ENCODE peak calls at places on chromosomes 6 and 20, in five cellular contexts. N, T, Z, B and V are unnamed samples.

GRCh38 chr20:61257596-61257995 is 5.5 kb downstream of the CDH4 start:
- DNase-seq in Z (no peak), N (no peak), B (no peak), T (no peak), V (no peak)

GRCh38 chr20:37567671-37568588 is 40.3 kb upstream of the BLCAP start:
- DNase-seq in B (no peak), Z (no peak), N (peak), T (no peak), V (peak)

GRCh38 chr6:2939315-2940009 is 31.9 kb downstream of the SERPINB6 start:
- DNase-seq in B (no peak), T (no peak), Z (no peak), N (no peak), V (no peak)

GRCh38 chr6:124795879-124796838 is 166.1 kb upstream of the RNF217 start:
- DNase-seq in B (no peak), Z (no peak), T (no peak), N (peak), V (peak)

GRCh38 chr20:11275740-11276139 is 601.9 kb upstream of the JAG1 start:
- DNase-seq in Z (no peak), B (no peak), N (no peak), T (no peak), V (no peak)

GRCh38 chr20:57258055-57258454 is 8.4 kb downstream of the BMP7 start:
- DNase-seq in Z (no peak), T (no peak), N (no peak), B (no peak), V (no peak)

GRCh38 chr20:34871320-34871926 is 1.2 kb downstream of the GGT7 start:
- DNase-seq in N (no peak), Z (no peak), T (no peak), B (no peak), V (no peak)

GRCh38 chr6:160000280-160000704 is 31.4 kb downstream of the IGF2R start:
- DNase-seq in Z (no peak), T (no peak), B (no peak), N (peak), V (no peak)

GRCh38 chr6:116556065-116556464 is 2.5 kb downstream of the CALHM4 start:
- DNase-seq in N (no peak), T (no peak), B (no peak), Z (no peak), V (no peak)

GRCh38 chr20:24970743-24971142 is 21.7 kb downstream of the CST7 start:
- DNase-seq in B (no peak), Z (no peak), T (no peak), N (no peak), V (no peak)

GRCh38 chr6:44202972-44203750 is 13.6 kb upstream of the MYMX start:
- DNase-seq in N (no peak), B (no peak), T (no peak), Z (no peak), V (no peak)

GRCh38 chr20:57605045-57605444 is 15.2 kb downstream of the ZBP1 start:
- DNase-seq in B (no peak), Z (no peak), N (no peak), T (no peak), V (no peak)

GRCh38 chr6:107491791-107492674 is 2.1 kb downstream of the SOBP start:
- DNase-seq in B (no peak), N (no peak), T (peak), Z (no peak), V (no peak)

GRCh38 chr6:107495196-107495643 is 5.3 kb downstream of the SOBP start:
- DNase-seq in B (no peak), T (no peak), N (no peak), Z (no peak), V (no peak)

GRCh38 chr6:107496041-107496440 is 6.1 kb downstream of the SOBP start:
- DNase-seq in B (no peak), Z (no peak), N (no peak), T (no peak), V (no peak)

GRCh38 chr6:107491059-107491609 is 1.2 kb downstream of the SOBP start:
- DNase-seq in N (no peak), B (no peak), Z (peak), T (peak), V (peak)

GRCh38 chr6:107493158-107494057 is 3.5 kb downstream of the SOBP start:
- DNase-seq in Z (no peak), N (no peak), T (peak), B (no peak), V (peak)
- TF ChIP-seq FOXM1 in Z (no peak), N (no peak), T (no peak), B (no peak), V (no peak)

DNA sequence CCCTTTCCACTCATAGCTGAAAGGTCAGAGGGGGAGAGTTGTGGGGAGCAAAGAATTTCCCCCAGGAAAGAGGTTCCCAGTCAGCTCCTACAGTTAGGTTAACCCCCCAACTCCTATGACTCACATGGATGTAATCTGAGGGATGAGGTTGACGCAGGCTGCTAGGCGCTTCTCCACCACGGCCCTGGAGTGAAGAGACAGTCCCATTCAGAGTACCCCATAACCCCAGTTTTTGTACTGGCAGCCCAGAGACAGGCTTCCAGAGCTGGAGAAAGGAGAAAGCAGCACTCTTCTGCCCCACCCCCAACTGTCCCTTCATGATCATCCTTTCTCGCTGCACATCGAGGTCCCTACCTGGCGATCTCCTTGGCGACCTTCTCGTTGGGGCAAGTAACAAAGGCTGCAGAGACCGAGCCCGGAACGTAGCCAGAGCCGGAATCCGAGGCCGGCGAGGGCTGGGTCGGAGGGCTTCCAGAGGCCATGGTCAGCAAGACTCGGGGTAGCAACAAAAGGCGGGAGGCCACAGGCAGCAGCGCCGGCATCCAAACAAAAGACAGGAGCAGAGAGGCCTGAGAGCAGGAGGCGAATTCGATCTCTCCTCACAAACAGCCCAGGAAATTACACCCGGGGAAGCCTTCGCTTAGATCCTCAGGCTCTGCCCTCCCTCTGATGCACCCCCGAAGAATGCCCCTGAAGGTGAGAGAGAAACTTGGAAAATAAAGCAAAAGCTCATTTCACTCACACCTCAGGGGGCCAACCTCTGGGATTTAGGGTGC is 592 bp downstream of the CUTA start:
- DNase-seq in T (no peak), Z (no peak), B (no peak), N (peak), V (no peak)
- TF ChIP-seq FOXM1 in T (no peak), Z (no peak), B (no peak), N (no peak), V (no peak)

DNA sequence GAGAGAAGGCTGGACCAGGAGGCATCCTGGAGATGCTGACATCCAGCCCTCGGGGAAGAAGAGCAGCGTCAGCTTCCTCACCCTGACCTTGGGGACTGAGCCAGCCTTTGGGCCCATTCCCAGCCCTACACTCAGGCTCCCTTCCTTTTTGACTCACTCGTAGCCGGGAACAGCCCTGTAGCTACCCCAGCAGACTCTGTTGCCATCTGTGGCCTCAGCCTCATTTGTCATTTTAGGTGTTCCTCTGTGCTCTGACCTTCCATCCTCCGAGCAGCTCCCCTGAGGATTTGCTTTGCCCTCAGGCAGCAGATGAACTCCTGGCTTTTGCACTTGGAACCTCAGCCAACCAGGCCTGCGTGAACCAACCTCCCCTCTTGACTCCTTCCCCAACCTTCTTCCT is 67.5 kb downstream of the ELOVL2 start:
- DNase-seq in B (no peak), Z (no peak), T (no peak), N (no peak), V (no peak)
- TF ChIP-seq FOXM1 in B (no peak), Z (no peak), T (no peak), N (no peak), V (no peak)

DNA sequence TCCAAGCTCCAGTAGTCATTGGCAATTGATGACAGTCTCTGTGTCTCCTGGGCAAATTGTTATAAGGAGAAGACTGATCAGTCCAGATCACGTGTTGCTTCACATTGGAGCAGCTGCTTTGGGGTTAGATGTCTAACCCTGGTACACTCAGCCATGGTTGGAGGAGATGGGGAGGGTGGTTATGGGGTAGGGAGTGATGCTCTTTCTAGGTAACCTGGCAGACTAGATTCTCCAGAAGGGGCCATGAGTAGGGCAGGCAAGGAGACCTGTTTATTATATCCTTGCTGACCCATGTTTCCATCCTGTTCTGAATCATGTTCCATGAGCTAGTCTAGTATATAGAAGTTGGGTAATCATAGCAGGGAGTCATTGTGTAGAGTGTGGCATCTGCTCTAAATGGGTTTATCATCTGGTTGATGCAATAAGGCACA is 50.8 kb upstream of the BACH2 start:
- DNase-seq in Z (no peak), B (no peak), N (no peak), T (no peak), V (no peak)
- TF ChIP-seq FOXM1 in Z (no peak), B (no peak), N (no peak), T (no peak), V (no peak)

GRCh38 chr6:24927234-24927955 is 8.4 kb downstream of the RIPOR2 start:
- DNase-seq in Z (no peak), T (no peak), B (no peak), N (no peak), V (no peak)
- TF ChIP-seq FOXM1 in Z (no peak), T (no peak), B (no peak), N (no peak), V (no peak)

DNA sequence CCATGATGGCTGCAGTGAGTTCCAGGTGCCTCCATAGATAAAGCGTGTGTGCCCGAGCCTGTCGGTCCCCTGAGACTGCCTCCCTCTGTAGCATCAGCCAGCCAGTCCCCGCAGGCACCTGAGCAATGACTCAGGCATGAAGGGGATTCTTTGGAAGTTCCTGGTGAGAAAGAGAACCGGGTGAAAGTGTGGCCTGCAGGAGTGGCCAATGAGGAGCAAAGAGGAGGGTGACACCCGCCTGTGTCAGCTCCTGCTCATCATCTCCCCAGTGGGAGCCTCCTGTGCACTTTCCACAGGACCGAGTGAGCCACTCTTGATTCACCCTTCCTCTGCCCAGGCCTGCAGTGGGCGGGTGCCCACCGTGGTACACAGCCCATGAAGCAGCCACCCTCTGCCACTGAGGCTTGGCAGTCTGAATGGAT is 71.2 kb upstream of the PTPN1 start:
- DNase-seq in N (peak), T (no peak), B (no peak), Z (no peak), V (no peak)
- TF ChIP-seq FOXM1 in N (no peak), T (no peak), B (no peak), Z (no peak), V (no peak)

GRCh38 chr6:113048741-113049140 is 701.6 kb downstream of the RFPL4B start:
- DNase-seq in Z (no peak), T (no peak), N (no peak), B (no peak), V (no peak)

GRCh38 chr6:113047932-113048331 is 700.8 kb downstream of the RFPL4B start:
- DNase-seq in T (no peak), B (no peak), N (no peak), Z (no peak), V (no peak)

GRCh38 chr6:113050010-113050893 is 703.1 kb downstream of the RFPL4B start:
- DNase-seq in N (peak), Z (no peak), B (no peak), T (no peak), V (no peak)

GRCh38 chr6:113050979-113051378 is 703.8 kb downstream of the RFPL4B start:
- DNase-seq in N (peak), Z (peak), B (no peak), T (no peak), V (peak)

GRCh38 chr6:113049190-113049589 is 702.1 kb downstream of the RFPL4B start:
- DNase-seq in T (no peak), B (no peak), Z (no peak), N (no peak), V (no peak)
- TF ChIP-seq FOXM1 in T (no peak), B (no peak), Z (no peak), N (no peak), V (no peak)